ENCODE peak calls at places on chromosomes 3 and 15, in five cellular contexts. S, A, M, H and L are unnamed samples. For H3K4me1, the result is how much of the 10 kb centered on the place peaks cover.

GRCh38 chr3:94303897-94304296 is 241.0 kb downstream of the NSUN3 start:
- DNase-seq in A (no peak), M (no peak), S (peak), H (no peak), L (peak)

GRCh38 chr3:6921041-6921440 is 60.1 kb downstream of the GRM7 start:
- DNase-seq in S (no peak), M (no peak), H (peak), A (no peak), L (no peak)

GRCh38 chr3:38015984-38016383 is 13.5 kb downstream of the PLCD1 start:
- DNase-seq in A (no peak), H (no peak), S (no peak), M (peak), L (no peak)

GRCh38 chr15:65372787-65373067 is 5.1 kb downstream of the IGDCC3 start:
- DNase-seq in M (no peak), H (no peak), S (no peak), A (no peak), L (no peak)

GRCh38 chr3:76438971-76439370 is 600.9 kb upstream of the ROBO2 start:
- DNase-seq in M (no peak), H (no peak), S (no peak), A (peak), L (no peak)

GRCh38 chr15:71069693-71070092 is 45.6 kb upstream of the THSD4 start:
- DNase-seq in M (no peak), H (no peak), A (no peak), S (no peak), L (no peak)

GRCh38 chr15:37083610-37084009 is 16.7 kb downstream of the MEIS2 start:
- DNase-seq in S (no peak), M (no peak), A (no peak), H (no peak), L (no peak)

GRCh38 chr15:63973212-63974009 is 72.9 kb downstream of the DAPK2 start:
- DNase-seq in S (no peak), H (no peak), A (no peak), M (no peak), L (no peak)

GRCh38 chr3:155946178-155946577 is 75.7 kb downstream of the GMPS start:
- DNase-seq in S (peak), A (no peak), H (no peak), M (no peak), L (no peak)

GRCh38 chr15:95724908-95725633 is 605.4 kb upstream of the NR2F2 start:
- DNase-seq in H (no peak), A (no peak), M (no peak), S (no peak), L (no peak)

GRCh38 chr3:73255609-73256029 is 194.2 kb downstream of the EBLN2 start:
- DNase-seq in H (no peak), A (no peak), M (no peak), S (no peak), L (no peak)

GRCh38 chr3:14471690-14472089 is 68.5 kb downstream of the GRIP2 start:
- DNase-seq in A (no peak), S (no peak), M (no peak), H (no peak), L (no peak)

GRCh38 chr15:66753687-66754377 is 51.8 kb downstream of the SMAD6 start:
- DNase-seq in A (no peak), S (no peak), M (no peak), H (peak), L (no peak)

GRCh38 chr3:129122697-129123055 is 1.1 kb upstream of the RAB43 start:
- DNase-seq in M (no peak), A (no peak), H (no peak), S (no peak), L (no peak)

GRCh38 chr3:147298511-147298982 is 107.8 kb downstream of the ZIC4 start:
- DNase-seq in A (no peak), S (no peak), H (no peak), M (no peak), L (no peak)

GRCh38 chr3:167886690-167887089 is 151.2 kb downstream of the SERPINI1 start:
- DNase-seq in H (no peak), M (no peak), A (no peak), S (no peak), L (no peak)

GRCh38 chr3:178706411-178706810 is 170.2 kb downstream of the KCNMB2 start:
- DNase-seq in H (no peak), A (no peak), M (no peak), S (no peak), L (no peak)

GRCh38 chr15:29773000-29773399 is 49.3 kb downstream of the TJP1 start:
- DNase-seq in A (no peak), S (no peak), H (no peak), M (no peak), L (no peak)

GRCh38 chr3:124669470-124669869 is 60.8 kb upstream of the UMPS start:
- DNase-seq in S (no peak), A (no peak), M (no peak), H (no peak), L (no peak)

GRCh38 chr3:186786810-186787375 is 3.5 kb downstream of the EIF4A2 start:
- DNase-seq in H (no peak), S (no peak), M (no peak), A (peak), L (no peak)

GRCh38 chr3:13282528-13282985 is 137.6 kb downstream of the NUP210 start:
- DNase-seq in A (peak), S (no peak), H (no peak), M (no peak), L (no peak)

GRCh38 chr15:98954411-98954810 is 53.2 kb downstream of the PGPEP1L start:
- DNase-seq in A (no peak), H (peak), M (peak), S (peak), L (peak)

GRCh38 chr3:139481116-139481515 is 4.8 kb upstream of the RBP2 start:
- DNase-seq in H (no peak), S (no peak), A (no peak), M (no peak), L (no peak)

GRCh38 chr3:179373938-179374337 is 26.4 kb downstream of the MFN1 start:
- DNase-seq in S (no peak), M (no peak), H (no peak), A (no peak), L (no peak)

GRCh38 chr3:69309810-69310209 is 76.1 kb downstream of the FRMD4B start:
- DNase-seq in A (peak), H (no peak), S (peak), M (no peak), L (no peak)

GRCh38 chr15:59862191-59863155 is 141.6 kb upstream of the FOXB1 start:
- DNase-seq in M (no peak), S (no peak), A (no peak), H (no peak), L (no peak)

GRCh38 chr3:45659661-45660566 is 29.3 kb upstream of the SACM1L start:
- DNase-seq in S (peak), H (peak), M (peak), A (peak), L (peak)

GRCh38 chr15:59131955-59132562 is 27.1 kb downstream of the CCNB2 start:
- DNase-seq in A (no peak), H (no peak), S (no peak), M (no peak), L (no peak)

GRCh38 chr15:48941913-48942312 is 21.8 kb downstream of the SHC4 start:
- DNase-seq in H (no peak), S (no peak), M (no peak), A (no peak), L (no peak)

GRCh38 chr3:134525293-134525692 is 39.4 kb downstream of the CEP63 start:
- DNase-seq in H (no peak), A (no peak), S (no peak), M (no peak), L (no peak)

GRCh38 chr3:55158345-55158744 is 230.5 kb upstream of the LRTM1 start:
- DNase-seq in H (no peak), A (no peak), S (no peak), M (no peak), L (no peak)

GRCh38 chr3:127113571-127113891 is 79.4 kb upstream of the PRR23E start:
- DNase-seq in H (no peak), S (no peak), A (no peak), M (no peak), L (no peak)

GRCh38 chr15:79977431-79977940 is 6.5 kb upstream of the BCL2A1 start:
- DNase-seq in A (no peak), S (no peak), H (no peak), M (no peak), L (no peak)

GRCh38 chr3:69385723-69386483 is at the start of gene FRMD4B:
- DNase-seq in A (no peak), M (peak), S (no peak), H (peak), L (peak)

GRCh38 chr15:74933573-74933972 is 4.3 kb downstream of the COX5A start:
- DNase-seq in H (no peak), A (no peak), S (no peak), M (no peak), L (no peak)

GRCh38 chr15:57061281-57061680 is 142.8 kb downstream of the TCF12 start:
- DNase-seq in M (no peak), H (no peak), S (no peak), A (no peak), L (no peak)
- H3K27ac ChIP-seq in M (no peak), H (no peak), S (no peak), A (no peak), L (no peak)

DNA sequence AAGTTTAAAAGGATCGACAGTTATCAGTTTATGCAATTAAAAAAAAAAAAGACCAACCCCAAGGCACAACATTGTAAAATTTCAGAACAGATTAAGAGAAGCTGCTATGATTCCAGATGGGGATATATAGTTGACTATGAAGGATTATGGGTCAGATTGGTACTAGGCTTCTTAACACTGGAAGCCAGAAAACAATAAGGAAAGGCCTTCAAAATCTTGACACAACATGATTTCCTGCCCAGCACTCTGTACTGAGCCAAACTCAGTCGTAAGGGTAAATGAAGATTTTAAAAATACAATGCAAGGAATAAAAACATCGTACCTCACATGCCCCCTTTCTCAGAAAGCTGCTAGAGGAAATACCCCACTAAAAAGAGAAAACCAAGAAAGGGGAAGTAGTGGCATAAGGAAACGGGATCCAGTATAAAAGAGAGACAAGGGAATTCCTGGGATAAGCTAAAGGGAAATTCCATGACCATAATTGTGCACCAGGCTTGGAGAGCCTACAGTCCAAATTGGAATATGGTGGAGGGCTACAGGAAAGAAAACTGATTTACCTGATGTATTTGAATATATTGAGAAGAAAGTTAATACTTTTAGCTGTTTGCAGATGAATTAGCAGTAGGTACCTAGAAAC is 27.9 kb downstream of the PIAS1 start:
- DNase-seq in S (no peak), A (no peak), M (no peak), H (no peak), L (no peak)
- H3K4me1 ChIP-seq in S (under half), A (under half), M (half or more), H (under half), L (half or more)

DNA sequence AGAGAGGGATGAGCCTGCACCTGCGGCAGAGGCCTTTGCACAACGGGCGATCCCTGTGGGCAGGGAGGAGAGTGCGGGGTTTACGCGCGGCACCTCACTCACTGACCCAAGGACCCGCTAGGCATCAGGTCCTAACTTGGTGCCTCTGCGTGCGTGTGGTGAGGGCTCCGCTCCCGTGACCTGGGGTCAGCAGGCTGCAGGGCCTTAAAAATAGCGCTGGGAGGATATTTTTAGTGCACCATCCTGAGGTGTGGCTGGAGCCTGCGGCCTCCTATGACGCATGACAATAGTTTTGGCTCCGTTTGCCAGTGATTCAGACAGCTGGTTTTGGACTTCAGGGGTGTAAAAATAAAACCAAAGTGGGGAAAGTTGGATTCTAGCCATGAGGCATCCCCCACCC is 139.0 kb downstream of the FAM43A start:
- DNase-seq in H (no peak), A (no peak), S (no peak), M (peak), L (peak)
- H3K4me3 ChIP-seq in H (no peak), A (no peak), S (no peak), M (no peak), L (peak)

DNA sequence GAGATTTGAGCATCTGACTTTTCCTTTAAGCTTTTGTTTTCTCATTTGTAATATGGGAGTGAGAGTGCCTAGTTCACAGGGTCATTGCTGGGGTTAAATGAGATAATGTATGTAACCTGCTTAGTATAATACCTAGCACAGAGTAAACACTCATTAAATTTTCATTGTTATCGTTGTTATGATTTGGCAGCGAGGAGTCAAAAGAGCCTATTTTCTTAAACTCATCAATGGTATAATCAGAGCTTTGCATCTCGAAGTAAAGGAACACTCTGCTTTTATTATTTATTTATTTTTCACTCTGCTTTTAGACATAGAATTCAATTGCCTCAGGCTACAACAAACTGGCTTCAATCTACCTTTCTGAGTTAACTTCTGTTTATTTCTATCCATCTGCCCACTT is 52.8 kb downstream of the LPP start:
- DNase-seq in S (no peak), H (no peak), A (no peak), M (no peak), L (no peak)
- H3K27ac ChIP-seq in S (no peak), H (peak), A (no peak), M (no peak), L (peak)

GRCh38 chr3:70488131-70488530 is 175.7 kb upstream of the MDFIC2 start:
- DNase-seq in H (no peak), S (no peak), A (no peak), M (no peak), L (no peak)

DNA sequence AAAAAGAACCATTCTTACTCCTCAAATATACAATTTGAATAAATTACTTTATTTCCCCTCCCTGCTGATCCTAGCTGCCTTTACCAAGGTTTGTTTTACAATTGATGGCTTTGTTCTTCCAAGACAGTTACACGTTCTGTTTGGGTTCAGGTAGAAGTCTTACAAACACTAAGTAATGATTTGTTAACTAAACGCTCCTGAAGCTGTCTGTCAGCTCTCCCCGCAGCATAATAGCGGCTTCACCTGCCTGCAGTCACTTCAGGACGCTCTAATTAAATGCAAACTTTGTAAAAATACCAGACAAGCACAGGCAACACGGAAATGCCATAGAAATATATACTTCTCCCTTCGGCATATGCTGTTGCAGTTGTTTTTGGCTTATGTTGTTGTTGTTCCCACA is 176.4 kb upstream of the MDFIC2 start:
- DNase-seq in M (no peak), A (no peak), S (no peak), H (no peak), L (no peak)
- H3K4me1 ChIP-seq in M (under half), A (under half), S (under half), H (under half), L (under half)

DNA sequence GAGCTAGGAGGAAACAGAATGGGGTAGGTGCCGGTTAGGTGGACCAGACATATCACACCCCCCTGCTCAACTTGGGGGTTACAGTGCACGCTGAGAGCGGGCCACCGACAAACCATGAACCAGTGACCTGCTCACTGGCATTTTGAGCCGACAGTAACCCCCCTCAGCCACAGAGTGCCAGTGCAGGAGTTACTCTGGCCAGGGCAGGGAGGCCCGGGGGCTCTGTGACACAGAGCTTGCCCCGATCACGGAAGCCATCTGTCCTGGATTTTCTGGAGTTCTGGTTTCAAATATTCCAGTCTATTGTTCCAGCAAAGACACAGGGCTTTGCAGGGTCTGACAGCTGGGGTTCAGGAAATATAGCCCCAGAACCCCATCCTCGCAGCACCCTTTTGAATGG is 225.2 kb downstream of the VPS13C start:
- DNase-seq in A (no peak), S (no peak), M (no peak), H (no peak), L (no peak)
- H3K4me3 ChIP-seq in A (peak), S (no peak), M (no peak), H (no peak), L (no peak)

GRCh38 chr3:172530566-172530965 is 7.3 kb upstream of the TNFSF10 start:
- DNase-seq in A (no peak), H (no peak), M (no peak), S (no peak), L (no peak)
- H3K27ac ChIP-seq in A (no peak), H (no peak), M (no peak), S (no peak), L (no peak)